ENCODE peak calls at places on chromosomes 13 and 19, in five cellular contexts. X, M, Y, P and G are unnamed samples. For H3K9me3, the result is how much of the 10 kb centered on the place peaks cover.

GRCh38 chr19:15727724-15728123 is at the start of gene OR10H2:
- DNase-seq in X (no peak), M (no peak), Y (no peak), P (no peak), G (no peak)

GRCh38 chr13:46170687-46171086 is 11.3 kb downstream of the LCP1 start:
- DNase-seq in X (no peak), M (no peak), Y (no peak), P (no peak), G (no peak)

GRCh38 chr19:10290876-10291553 is 1.3 kb downstream of the ICAM5 start:
- DNase-seq in X (peak), M (peak), Y (peak), P (peak), G (peak)

GRCh38 chr19:35498220-35498619 is 8.0 kb upstream of the KRTDAP start:
- DNase-seq in X (no peak), M (no peak), Y (no peak), P (no peak), G (no peak)

GRCh38 chr13:46341112-46341711 is 45.8 kb downstream of the RUBCNL start:
- DNase-seq in X (no peak), M (no peak), Y (no peak), P (no peak), G (no peak)

GRCh38 chr19:29538651-29539050 is 12.9 kb downstream of the VSTM2B start:
- DNase-seq in X (no peak), M (no peak), Y (no peak), P (no peak), G (no peak)

GRCh38 chr13:112928958-112929777 is 39.8 kb upstream of the MCF2L start:
- DNase-seq in X (peak), M (no peak), Y (no peak), P (no peak), G (no peak)

GRCh38 chr19:37654118-37654517 is 1.1 kb downstream of the ZFP30 start:
- DNase-seq in X (no peak), M (no peak), Y (no peak), P (no peak), G (no peak)

GRCh38 chr13:45242070-45242469 is 41.2 kb upstream of the KCTD4 start:
- DNase-seq in X (no peak), M (no peak), Y (no peak), P (peak), G (no peak)

GRCh38 chr13:36428083-36428482 is 4.2 kb upstream of the CCNA1 start:
- DNase-seq in X (no peak), M (no peak), Y (no peak), P (peak), G (no peak)

GRCh38 chr13:87769445-87769844 is 98.3 kb downstream of the SLITRK5 start:
- DNase-seq in X (no peak), M (no peak), Y (no peak), P (no peak), G (no peak)

GRCh38 chr19:46466536-46467199 is 4.7 kb downstream of the PNMA8A start:
- DNase-seq in X (no peak), M (no peak), Y (no peak), P (no peak), G (no peak)

GRCh38 chr19:12792048-12792852 is 964 bp downstream of the JUNB start:
- DNase-seq in X (peak), M (peak), Y (peak), P (peak), G (peak)

GRCh38 chr19:19057720-19058119 is 6.1 kb upstream of the SLC25A42 start:
- DNase-seq in X (no peak), M (no peak), Y (no peak), P (no peak), G (no peak)

GRCh38 chr19:46721269-46722003 is 4.5 kb upstream of the PRKD2 start:
- DNase-seq in X (no peak), M (no peak), Y (no peak), P (no peak), G (no peak)

GRCh38 chr19:48443262-48443661 is 2.5 kb upstream of the GRWD1 start:
- DNase-seq in X (no peak), M (no peak), Y (peak), P (no peak), G (peak)

GRCh38 chr13:50382951-50383350 is 367.7 kb downstream of the KCNRG start:
- DNase-seq in X (no peak), M (no peak), Y (no peak), P (no peak), G (no peak)

GRCh38 chr19:2618611-2619010 is 83.9 kb downstream of the GNG7 start:
- DNase-seq in X (peak), M (peak), Y (peak), P (peak), G (peak)

GRCh38 chr13:27535546-27535945 is 84.8 kb downstream of the LNX2 start:
- DNase-seq in X (no peak), M (no peak), Y (no peak), P (no peak), G (no peak)

GRCh38 chr13:49585220-49586157 is at the start of gene RCBTB1:
- DNase-seq in X (peak), M (peak), Y (peak), P (peak), G (peak)

GRCh38 chr19:11355160-11356073 is at the start of gene PLPPR2:
- DNase-seq in X (peak), M (peak), Y (peak), P (peak), G (peak)

GRCh38 chr19:13033819-13034611 is 38.7 kb downstream of the NFIX start:
- DNase-seq in X (peak), M (peak), Y (peak), P (peak), G (no peak)

GRCh38 chr19:29539131-29539530 is 13.3 kb downstream of the VSTM2B start:
- DNase-seq in X (no peak), M (no peak), Y (no peak), P (no peak), G (peak)

GRCh38 chr13:98939552-98940306 is 38.1 kb downstream of the DOCK9 start:
- DNase-seq in X (no peak), M (no peak), Y (no peak), P (no peak), G (peak)

GRCh38 chr19:35476149-35476548 is 14.1 kb downstream of the KRTDAP start:
- DNase-seq in X (no peak), M (no peak), Y (no peak), P (no peak), G (no peak)

GRCh38 chr19:1063030-1063908 is 3.7 kb upstream of the ARHGAP45 start:
- DNase-seq in X (peak), M (no peak), Y (peak), P (peak), G (peak)

GRCh38 chr19:19205416-19206410 is 2.5 kb upstream of the NR2C2AP start:
- DNase-seq in X (no peak), M (no peak), Y (no peak), P (no peak), G (no peak)

GRCh38 chr13:97506511-97506910 is 72.5 kb downstream of the RAP2A start:
- DNase-seq in X (no peak), M (no peak), Y (no peak), P (no peak), G (no peak)

GRCh38 chr13:111460548-111461444 is 140.4 kb downstream of the TEX29 start:
- DNase-seq in X (no peak), M (peak), Y (no peak), P (peak), G (no peak)

GRCh38 chr19:17405250-17406038 is at the start of gene BST2:
- DNase-seq in X (peak), M (peak), Y (peak), P (peak), G (peak)

GRCh38 chr13:109088101-109088500 is 458.7 kb downstream of the MYO16 start:
- DNase-seq in X (no peak), M (no peak), Y (no peak), P (no peak), G (no peak)

GRCh38 chr19:45273532-45273877 is 22.4 kb downstream of the MARK4 start:
- DNase-seq in X (no peak), M (no peak), Y (no peak), P (no peak), G (no peak)

GRCh38 chr19:42626181-42626580 is 31.5 kb upstream of the CEACAM8 start:
- DNase-seq in X (no peak), M (no peak), Y (no peak), P (no peak), G (no peak)

GRCh38 chr13:72508392-72508791 is 219.0 kb downstream of the MZT1 start:
- DNase-seq in X (no peak), M (no peak), Y (no peak), P (no peak), G (no peak)

GRCh38 chr13:23087884-23088283 is 92.9 kb upstream of the SGCG start:
- DNase-seq in X (peak), M (no peak), Y (no peak), P (no peak), G (no peak)

GRCh38 chr19:33219261-33219812 is 6.3 kb downstream of the SLC7A10 start:
- DNase-seq in X (no peak), M (no peak), Y (no peak), P (no peak), G (no peak)

GRCh38 chr13:98041081-98041820 is 87.8 kb downstream of the IPO5 start:
- DNase-seq in X (no peak), M (no peak), Y (no peak), P (no peak), G (no peak)

DNA sequence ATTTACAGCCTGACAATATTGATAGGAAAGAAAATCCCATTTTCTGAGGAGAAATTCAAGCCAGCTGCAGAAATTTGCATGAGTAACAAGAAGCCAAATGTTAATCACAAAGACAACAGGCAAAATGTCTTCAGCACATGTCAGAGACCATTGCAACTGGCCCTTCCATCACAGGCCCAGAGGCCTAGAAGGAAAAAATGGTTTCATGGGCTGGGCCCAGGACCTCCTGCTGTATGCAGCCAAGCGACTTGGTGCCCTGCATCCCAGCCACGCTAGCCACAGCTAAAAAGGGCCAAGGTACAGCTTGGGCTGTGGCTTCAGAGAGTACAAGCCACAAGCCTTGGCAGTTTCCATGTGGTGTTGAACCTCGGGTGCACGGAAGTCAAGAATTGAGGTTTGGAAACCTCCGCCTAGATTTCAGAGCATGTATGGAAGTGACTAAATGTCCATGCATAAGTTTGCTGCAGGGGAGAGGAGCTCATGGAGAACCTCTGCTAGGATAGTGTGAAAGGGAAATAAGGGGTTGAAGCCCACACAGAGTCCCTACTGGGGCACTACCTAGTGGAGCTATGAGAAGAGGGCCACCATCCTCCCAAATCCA is 1474.0 kb downstream of the PCDH9 start:
- DNase-seq in X (no peak), M (no peak), Y (no peak), P (no peak), G (no peak)
- H3K9me3 ChIP-seq in X (under half), M (under half), Y (under half), P (under half), G (under half)

GRCh38 chr19:28485300-28485699 is 727.7 kb downstream of the UQCRFS1 start:
- DNase-seq in X (peak), M (no peak), Y (peak), P (no peak), G (peak)

GRCh38 chr19:28481674-28482073 is 731.3 kb downstream of the UQCRFS1 start:
- DNase-seq in X (no peak), M (no peak), Y (no peak), P (no peak), G (peak)

GRCh38 chr19:28483197-28483596 is 729.8 kb downstream of the UQCRFS1 start:
- DNase-seq in X (no peak), M (no peak), Y (no peak), P (no peak), G (no peak)

GRCh38 chr19:28486934-28487333 is 726.0 kb downstream of the UQCRFS1 start:
- DNase-seq in X (no peak), M (no peak), Y (no peak), P (no peak), G (peak)

DNA sequence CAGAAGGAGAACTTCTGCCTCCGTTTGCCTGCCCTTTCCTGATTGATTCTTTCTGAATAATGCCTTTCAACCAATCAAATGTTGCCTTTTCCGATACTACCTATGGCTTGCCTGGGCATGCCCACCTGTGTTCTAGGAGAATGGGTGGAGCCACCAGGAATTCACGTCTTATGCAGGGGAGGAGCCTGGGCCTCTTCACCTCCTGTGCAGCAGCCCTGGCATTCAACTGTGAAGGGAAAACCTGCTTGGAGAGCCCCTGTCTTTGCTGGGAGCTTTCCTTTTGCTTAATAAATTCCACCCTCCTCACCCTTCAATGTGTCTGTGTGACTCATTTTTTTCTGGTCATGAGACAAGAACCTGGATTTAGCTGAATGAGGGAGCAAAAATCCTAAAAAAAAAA is 730.7 kb downstream of the UQCRFS1 start:
- DNase-seq in X (peak), M (no peak), Y (no peak), P (no peak), G (peak)
- H3K9me3 ChIP-seq in X (under half), M (under half), Y (under half), P (under half), G (under half)

GRCh38 chr19:56995298-56995697 is 124.5 kb upstream of the USP29 start:
- DNase-seq in X (no peak), M (no peak), Y (no peak), P (no peak), G (peak)
- H3K9me3 ChIP-seq in X (under half), M (under half), Y (under half), P (under half), G (under half)

DNA sequence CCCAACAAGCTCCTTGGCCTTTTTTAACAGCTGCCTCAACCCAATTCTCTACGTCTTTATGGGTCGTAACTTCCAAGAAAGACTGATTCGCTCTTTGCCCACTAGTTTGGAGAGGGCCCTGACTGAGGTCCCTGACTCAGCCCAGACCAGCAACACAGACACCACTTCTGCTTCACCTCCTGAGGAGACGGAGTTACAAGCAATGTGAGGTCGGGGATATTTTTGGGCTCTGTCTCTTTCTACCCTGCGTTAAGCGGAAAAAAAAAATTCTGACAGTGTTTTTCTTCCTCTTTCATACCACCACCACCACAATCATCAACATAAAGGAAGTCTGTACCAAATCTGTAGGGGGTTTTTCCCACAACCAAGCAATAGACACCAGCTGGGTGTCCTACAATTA is 29.6 kb downstream of the FPR3 start:
- DNase-seq in X (no peak), M (no peak), Y (no peak), P (no peak), G (no peak)
- H3K9me3 ChIP-seq in X (under half), M (under half), Y (under half), P (under half), G (half or more)

DNA sequence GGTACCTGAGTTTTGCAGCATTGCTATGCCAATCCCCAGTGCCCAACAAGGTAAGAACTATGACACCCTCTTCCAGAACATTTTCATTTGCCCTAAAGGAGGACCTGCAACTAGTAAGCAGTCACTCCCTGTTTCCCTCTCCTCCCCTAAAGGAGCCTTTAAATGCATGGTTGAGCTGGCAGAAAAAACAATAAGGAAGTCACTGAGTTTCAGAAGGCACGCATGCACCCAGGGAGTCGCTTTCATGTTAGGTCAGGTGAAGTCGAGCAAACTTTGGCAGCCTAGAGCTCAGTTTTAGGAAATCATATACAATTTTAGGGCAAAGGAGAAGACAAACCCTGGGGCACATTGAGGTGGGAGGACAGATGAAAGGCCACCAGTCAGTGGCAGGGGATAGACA is 11.8 kb downstream of the NLRP11 start:
- DNase-seq in X (no peak), M (no peak), Y (no peak), P (no peak), G (no peak)
- H3K9me3 ChIP-seq in X (under half), M (under half), Y (under half), P (under half), G (under half)

DNA sequence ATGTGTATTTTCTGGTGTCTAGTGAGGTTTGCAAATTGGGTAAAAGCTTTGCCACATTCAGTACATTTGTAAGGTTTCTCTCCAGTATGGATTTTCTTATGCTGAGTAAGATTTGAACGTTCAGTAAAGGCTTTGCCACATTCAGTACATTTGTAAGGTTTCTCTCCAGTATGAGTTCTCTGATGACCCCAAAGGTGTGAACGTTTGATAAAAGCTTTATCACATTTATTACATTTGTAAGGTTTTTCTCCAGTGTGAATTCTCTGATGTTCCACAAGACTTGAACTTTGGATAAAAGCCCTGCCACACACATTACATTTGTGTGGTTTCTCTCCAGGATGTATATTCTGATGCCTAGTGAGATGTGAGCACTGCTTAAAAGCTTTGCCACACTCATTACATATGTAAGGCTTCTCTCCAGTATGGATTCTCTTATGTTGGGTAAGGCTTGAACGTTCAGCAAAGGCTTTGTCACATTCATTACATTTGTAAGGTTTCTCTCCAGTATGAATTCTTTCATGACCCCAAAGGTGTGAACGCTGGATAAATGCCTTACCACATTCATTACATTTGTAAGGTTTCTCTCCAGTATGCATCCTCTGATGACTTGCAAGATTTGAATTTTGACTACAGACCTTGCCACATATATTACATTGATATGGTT is 17.4 kb downstream of the ZNF677 start:
- DNase-seq in X (no peak), M (no peak), Y (no peak), P (no peak), G (no peak)
- H3K9me3 ChIP-seq in X (under half), M (half or more), Y (half or more), P (under half), G (half or more)